ENCODE peak calls at places on chromosomes 2 and 18, in six cellular contexts. M, B, K, R, A and H are unnamed samples.

GRCh38 chr2:21413082-21413481 is 289.3 kb downstream of the TDRD15 start:
- DNase-seq in A (no peak), M (no peak), K (no peak), R (no peak), B (no peak), H (no peak)

GRCh38 chr2:172869861-172870260 is 134.2 kb downstream of the RAPGEF4 start:
- DNase-seq in B (no peak), A (no peak), M (no peak), K (no peak), R (no peak), H (no peak)

GRCh38 chr2:215137329-215137686 is 1.1 kb downstream of the ABCA12 start:
- DNase-seq in K (no peak), M (no peak), A (no peak), B (no peak), R (no peak), H (no peak)

GRCh38 chr18:9337875-9338274 is 3.3 kb downstream of the TWSG1 start:
- DNase-seq in B (no peak), K (no peak), R (no peak), A (no peak), M (no peak), H (no peak)

GRCh38 chr2:71347517-71347916 is 15.9 kb downstream of the ZNF638 start:
- DNase-seq in B (no peak), K (no peak), A (no peak), R (no peak), M (no peak), H (no peak)

GRCh38 chr2:9462872-9463697 is 11.3 kb upstream of the IAH1 start:
- DNase-seq in B (no peak), M (no peak), A (no peak), K (no peak), R (no peak), H (no peak)

GRCh38 chr18:55753643-55754255 is 165.8 kb upstream of the TCF4 start:
- DNase-seq in A (no peak), R (no peak), M (no peak), K (no peak), B (no peak), H (no peak)

GRCh38 chr2:201257941-201258665 is 2.2 kb upstream of the CASP8 start:
- DNase-seq in M (peak), B (no peak), A (peak), K (peak), R (peak), H (peak)

GRCh38 chr2:223697921-223698645 is 95.9 kb upstream of the SCG2 start:
- DNase-seq in R (no peak), M (no peak), B (no peak), A (no peak), K (no peak), H (no peak)

GRCh38 chr2:152335016-152335850 is at the start of gene FMNL2:
- DNase-seq in A (peak), B (peak), R (no peak), K (peak), M (peak), H (peak)

GRCh38 chr2:116732322-116732721 is 1082.2 kb upstream of the DDX18 start:
- DNase-seq in R (no peak), M (no peak), K (no peak), B (no peak), A (no peak), H (no peak)

GRCh38 chr2:193469251-193469650 is 1274.5 kb upstream of the TMEFF2 start:
- DNase-seq in A (no peak), R (no peak), B (no peak), M (no peak), K (no peak), H (no peak)

GRCh38 chr2:213086566-213086965 is 64.8 kb downstream of the IKZF2 start:
- DNase-seq in M (no peak), A (no peak), B (no peak), R (no peak), K (no peak), H (no peak)

GRCh38 chr18:63974991-63975390 is 5.1 kb downstream of the SERPINB8 start:
- DNase-seq in B (no peak), M (no peak), A (no peak), R (peak), K (no peak), H (no peak)

GRCh38 chr2:27223416-27223815 is 6.2 kb downstream of the CAD start:
- DNase-seq in R (no peak), M (no peak), A (no peak), B (no peak), K (peak), H (no peak)

GRCh38 chr2:110860620-110861019 is 128.2 kb downstream of the ACOXL start:
- DNase-seq in M (no peak), K (no peak), B (no peak), A (no peak), R (no peak), H (no peak)

GRCh38 chr18:10035306-10035991 is 121.6 kb downstream of the VAPA start:
- DNase-seq in R (no peak), K (no peak), B (no peak), A (no peak), M (no peak), H (no peak)

GRCh38 chr2:74578476-74578875 is 24.0 kb downstream of the DOK1 start:
- DNase-seq in B (no peak), K (no peak), R (no peak), M (no peak), A (no peak), H (no peak)

GRCh38 chr2:38835015-38835601 is 40.6 kb downstream of the DHX57 start:
- DNase-seq in B (no peak), R (no peak), A (no peak), M (no peak), K (no peak), H (no peak)

GRCh38 chr2:150095361-150095760 is 392.1 kb downstream of the RND3 start:
- DNase-seq in A (no peak), M (no peak), R (no peak), B (no peak), K (no peak), H (no peak)

GRCh38 chr2:12965540-12966269 is 249.0 kb downstream of the TRIB2 start:
- DNase-seq in B (no peak), M (no peak), A (no peak), K (no peak), R (no peak), H (no peak)

GRCh38 chr2:4499316-4499715 is 795.9 kb downstream of the DCDC2C start:
- DNase-seq in M (no peak), R (no peak), B (no peak), A (no peak), K (no peak), H (no peak)

GRCh38 chr2:234939576-234939975 is 12.2 kb upstream of the SH3BP4 start:
- DNase-seq in A (no peak), R (no peak), B (no peak), K (no peak), M (no peak), H (no peak)

GRCh38 chr2:226891780-226892590 is 56.1 kb downstream of the RHBDD1 start:
- DNase-seq in B (no peak), R (no peak), K (no peak), M (peak), A (no peak), H (no peak)

GRCh38 chr2:104368089-104368488 is 485.8 kb upstream of the POU3F3 start:
- DNase-seq in R (no peak), K (no peak), A (no peak), M (no peak), B (no peak), H (no peak)

GRCh38 chr18:51211552-51211951 is 14.1 kb upstream of the MEX3C start:
- DNase-seq in A (peak), K (peak), M (peak), B (no peak), R (no peak), H (no peak)

GRCh38 chr2:8607591-8607990 is 74.3 kb upstream of the ID2 start:
- DNase-seq in R (no peak), B (no peak), A (no peak), M (no peak), K (peak), H (no peak)